ENCODE peak calls at places on chromosome 16, in eight cellular contexts. One of them, this sample, is unnamed.

GRCh38 chr16:31436221-31437045 is 6.2 kb downstream of the ZNF843 start:
- DNase-seq in hypothalamus: no peak
- DNase-seq in left cardiac atrium: no peak
- DNase-seq in aorta: peak
- DNase-seq in stimulated activated CD4-positive, alpha-beta T cell treated with anti-CD3 and anti-CD28 coated beads, TNF-alpha, amount 100 ng/mL, for 48 hours: no peak
- DNase-seq in stomach: no peak
- DNase-seq in fibroblast of gingiva: no peak
- DNase-seq in activated naive CD4-positive, alpha-beta T cell treated with Interleukin-2 at 50 U/mL for 16 hours: no peak
- DNase-seq in this sample: no peak

GRCh38 chr16:1002399-1003161 is 21.0 kb downstream of the SOX8 start:
- DNase-seq in hypothalamus: no peak
- DNase-seq in left cardiac atrium: no peak
- DNase-seq in aorta: no peak
- DNase-seq in stimulated activated CD4-positive, alpha-beta T cell treated with anti-CD3 and anti-CD28 coated beads, TNF-alpha, amount 100 ng/mL, for 48 hours: peak
- DNase-seq in stomach: peak
- DNase-seq in fibroblast of gingiva: peak
- DNase-seq in activated naive CD4-positive, alpha-beta T cell treated with Interleukin-2 at 50 U/mL for 16 hours: peak
- DNase-seq in this sample: no peak

GRCh38 chr16:75086281-75086680 is 30.3 kb downstream of the LDHD start:
- DNase-seq in hypothalamus: no peak
- DNase-seq in left cardiac atrium: no peak
- DNase-seq in aorta: no peak
- DNase-seq in stimulated activated CD4-positive, alpha-beta T cell treated with anti-CD3 and anti-CD28 coated beads, TNF-alpha, amount 100 ng/mL, for 48 hours: no peak
- DNase-seq in stomach: no peak
- DNase-seq in fibroblast of gingiva: no peak
- DNase-seq in activated naive CD4-positive, alpha-beta T cell treated with Interleukin-2 at 50 U/mL for 16 hours: no peak
- DNase-seq in this sample: no peak

GRCh38 chr16:30874821-30875717 is 18.8 kb downstream of the BCL7C start:
- DNase-seq in hypothalamus: peak
- DNase-seq in left cardiac atrium: peak
- DNase-seq in aorta: peak
- DNase-seq in stimulated activated CD4-positive, alpha-beta T cell treated with anti-CD3 and anti-CD28 coated beads, TNF-alpha, amount 100 ng/mL, for 48 hours: peak
- DNase-seq in stomach: peak
- DNase-seq in fibroblast of gingiva: peak
- DNase-seq in activated naive CD4-positive, alpha-beta T cell treated with Interleukin-2 at 50 U/mL for 16 hours: peak
- DNase-seq in this sample: no peak

GRCh38 chr16:85857406-85857805 is 41.6 kb upstream of the IRF8 start:
- DNase-seq in hypothalamus: no peak
- DNase-seq in left cardiac atrium: no peak
- DNase-seq in aorta: no peak
- DNase-seq in stimulated activated CD4-positive, alpha-beta T cell treated with anti-CD3 and anti-CD28 coated beads, TNF-alpha, amount 100 ng/mL, for 48 hours: no peak
- DNase-seq in stomach: no peak
- DNase-seq in fibroblast of gingiva: no peak
- DNase-seq in activated naive CD4-positive, alpha-beta T cell treated with Interleukin-2 at 50 U/mL for 16 hours: no peak
- DNase-seq in this sample: no peak

GRCh38 chr16:19745286-19746018 is 27.4 kb downstream of the IQCK start:
- DNase-seq in hypothalamus: no peak
- DNase-seq in left cardiac atrium: no peak
- DNase-seq in aorta: no peak
- DNase-seq in stimulated activated CD4-positive, alpha-beta T cell treated with anti-CD3 and anti-CD28 coated beads, TNF-alpha, amount 100 ng/mL, for 48 hours: no peak
- DNase-seq in stomach: no peak
- DNase-seq in fibroblast of gingiva: peak
- DNase-seq in activated naive CD4-positive, alpha-beta T cell treated with Interleukin-2 at 50 U/mL for 16 hours: no peak
- DNase-seq in this sample: no peak

GRCh38 chr16:68289621-68290329 is 21.0 kb downstream of the SLC7A6OS start:
- DNase-seq in hypothalamus: no peak
- DNase-seq in left cardiac atrium: no peak
- DNase-seq in aorta: no peak
- DNase-seq in stimulated activated CD4-positive, alpha-beta T cell treated with anti-CD3 and anti-CD28 coated beads, TNF-alpha, amount 100 ng/mL, for 48 hours: peak
- DNase-seq in stomach: no peak
- DNase-seq in fibroblast of gingiva: no peak
- DNase-seq in activated naive CD4-positive, alpha-beta T cell treated with Interleukin-2 at 50 U/mL for 16 hours: peak
- DNase-seq in this sample: no peak

GRCh38 chr16:5502944-5503343 is 405.3 kb upstream of the EEF2KMT start:
- DNase-seq in hypothalamus: no peak
- DNase-seq in left cardiac atrium: no peak
- DNase-seq in aorta: no peak
- DNase-seq in stimulated activated CD4-positive, alpha-beta T cell treated with anti-CD3 and anti-CD28 coated beads, TNF-alpha, amount 100 ng/mL, for 48 hours: no peak
- DNase-seq in stomach: no peak
- DNase-seq in fibroblast of gingiva: no peak
- DNase-seq in activated naive CD4-positive, alpha-beta T cell treated with Interleukin-2 at 50 U/mL for 16 hours: no peak
- DNase-seq in this sample: no peak

This sample was measured in GM18507.